ENCODE peak calls at places on chromosomes 6 and 20, in eight cellular contexts. J is NCI-H187 treated with DMSO at 0.1 percent for 48 hours; H is fibroblast of the conjunctiva; K is hepatocyte; D is hypothalamus; Y is stimulated activated CD4-positive, alpha-beta T cell treated with anti-CD3 and anti-CD28 coated beads, Interleukin-12 subunit alpha, Interleukin-12 subunit beta, amount 100 ng/mL, for 48 hours; I is astrocyte of the cerebellum; M is adrenal gland. X is an unnamed sample.

GRCh38 chr6:119671105-119671504 is 321.5 kb upstream of the MAN1A1 start:
- DNase-seq in J (no peak), H (no peak), K (no peak), D (no peak), Y (no peak), I (no peak), M (no peak), X (no peak)

GRCh38 chr6:101181006-101181405 is 212.5 kb upstream of the GRIK2 start:
- DNase-seq in J (no peak), H (no peak), K (no peak), D (no peak), Y (no peak), I (no peak), M (no peak), X (no peak)

GRCh38 chr6:46899636-46900035 is 22.1 kb downstream of the ADGRF5 start:
- DNase-seq in J (no peak), H (no peak), K (no peak), D (no peak), Y (no peak), I (no peak), M (no peak), X (no peak)

GRCh38 chr6:20302168-20302567 is 89.9 kb upstream of the MBOAT1 start:
- DNase-seq in J (no peak), H (no peak), K (no peak), D (no peak), Y (no peak), I (no peak), M (no peak), X (no peak)

GRCh38 chr6:137693737-137694136 is 173.3 kb upstream of the TNFAIP3 start:
- DNase-seq in J (no peak), H (no peak), K (no peak), D (no peak), Y (no peak), I (no peak), M (no peak), X (no peak)

GRCh38 chr6:17601389-17601703 is 1.2 kb downstream of the FAM8A1 start:
- DNase-seq in J (no peak), H (no peak), K (no peak), D (no peak), Y (no peak), I (no peak), M (no peak), X (no peak)

GRCh38 chr6:126210398-126211075 is 129.4 kb upstream of the CENPW start:
- DNase-seq in J (no peak), H (no peak), K (no peak), D (no peak), Y (no peak), I (no peak), M (no peak), X (no peak)

GRCh38 chr20:56371977-56372376 is 13.2 kb downstream of the FAM210B start:
- DNase-seq in J (no peak), H (no peak), K (no peak), D (no peak), Y (no peak), I (no peak), M (no peak), X (no peak)

GRCh38 chr6:28866342-28867077 is 57.3 kb downstream of the TRIM27 start:
- DNase-seq in J (no peak), H (no peak), K (peak), D (peak), Y (peak), I (no peak), M (peak), X (no peak)

GRCh38 chr6:44452725-44453124 is 65.2 kb downstream of the CDC5L start:
- DNase-seq in J (no peak), H (peak), K (no peak), D (no peak), Y (no peak), I (no peak), M (no peak), X (no peak)

GRCh38 chr6:135334169-135334568 is 153.1 kb downstream of the MYB start:
- DNase-seq in J (no peak), H (no peak), K (no peak), D (no peak), Y (no peak), I (no peak), M (no peak), X (no peak)

GRCh38 chr20:48234951-48235350 is 449.7 kb upstream of the SULF2 start:
- DNase-seq in J (no peak), H (no peak), K (no peak), D (no peak), Y (no peak), I (no peak), M (no peak), X (no peak)

GRCh38 chr6:106300944-106301343 is 24.6 kb downstream of the ATG5 start:
- DNase-seq in J (no peak), H (peak), K (peak), D (no peak), Y (no peak), I (peak), M (no peak), X (no peak)

GRCh38 chr6:104705916-104706442 is 153.7 kb downstream of the HACE1 start:
- DNase-seq in J (no peak), H (no peak), K (no peak), D (no peak), Y (no peak), I (no peak), M (no peak), X (no peak)

GRCh38 chr6:14975124-14975815 is 270.6 kb upstream of the JARID2 start:
- DNase-seq in J (no peak), H (no peak), K (no peak), D (no peak), Y (no peak), I (no peak), M (no peak), X (no peak)

GRCh38 chr20:3473944-3474343 is 3.1 kb downstream of the ATRN start:
- DNase-seq in J (peak), H (no peak), K (no peak), D (no peak), Y (no peak), I (no peak), M (no peak), X (no peak)

GRCh38 chr6:33610057-33610456 is 11.1 kb upstream of the ITPR3 start:
- DNase-seq in J (no peak), H (no peak), K (no peak), D (no peak), Y (no peak), I (no peak), M (no peak), X (no peak)

GRCh38 chr6:161029195-161029809 is 37.7 kb downstream of the MAP3K4 start:
- DNase-seq in J (no peak), H (peak), K (no peak), D (no peak), Y (no peak), I (peak), M (no peak), X (no peak)

GRCh38 chr6:1942834-1943233 is 302.6 kb downstream of the GMDS start:
- DNase-seq in J (no peak), H (no peak), K (no peak), D (no peak), Y (no peak), I (no peak), M (no peak), X (no peak)

GRCh38 chr6:142500265-142500786 is 198.5 kb downstream of the ADGRG6 start:
- DNase-seq in J (no peak), H (peak), K (no peak), D (no peak), Y (no peak), I (no peak), M (no peak), X (no peak)

GRCh38 chr6:80636689-80637088 is 530.2 kb downstream of the BCKDHB start:
- DNase-seq in J (no peak), H (no peak), K (no peak), D (no peak), Y (no peak), I (no peak), M (no peak), X (no peak)

GRCh38 chr6:14353263-14353662 is 235.7 kb downstream of the CD83 start:
- DNase-seq in J (no peak), H (no peak), K (no peak), D (no peak), Y (no peak), I (no peak), M (no peak), X (no peak)

GRCh38 chr20:20273281-20273680 is 94.6 kb upstream of the INSM1 start:
- DNase-seq in J (no peak), H (no peak), K (no peak), D (no peak), Y (no peak), I (no peak), M (no peak), X (no peak)

GRCh38 chr20:11891081-11891826 is 26.4 kb upstream of the BTBD3 start:
- DNase-seq in J (no peak), H (no peak), K (peak), D (peak), Y (no peak), I (no peak), M (peak), X (peak)

GRCh38 chr6:113620372-113620771 is 236.8 kb upstream of the MARCKS start:
- DNase-seq in J (no peak), H (no peak), K (no peak), D (no peak), Y (no peak), I (no peak), M (no peak), X (no peak)

GRCh38 chr20:24823176-24823575 is 125.9 kb upstream of the CST7 start:
- DNase-seq in J (no peak), H (no peak), K (no peak), D (no peak), Y (no peak), I (no peak), M (no peak), X (no peak)

GRCh38 chr6:108168501-108168979 is 2.7 kb downstream of the NR2E1 start:
- DNase-seq in J (no peak), H (no peak), K (peak), D (peak), Y (no peak), I (peak), M (no peak), X (no peak)

GRCh38 chr6:23003671-23004598 is 434.6 kb downstream of the HDGFL1 start:
- DNase-seq in J (no peak), H (peak), K (peak), D (no peak), Y (no peak), I (peak), M (no peak), X (no peak)

GRCh38 chr20:31722388-31723281 is at the start of gene BCL2L1:
- DNase-seq in J (no peak), H (peak), K (peak), D (peak), Y (peak), I (no peak), M (peak), X (no peak)

GRCh38 chr6:137849709-137850093 is 17.4 kb upstream of the TNFAIP3 start:
- DNase-seq in J (no peak), H (no peak), K (no peak), D (no peak), Y (no peak), I (no peak), M (no peak), X (no peak)

GRCh38 chr6:16751251-16751946 is 9.9 kb downstream of the ATXN1 start:
- DNase-seq in J (no peak), H (no peak), K (no peak), D (no peak), Y (no peak), I (no peak), M (no peak), X (no peak)

GRCh38 chr6:26202811-26203583 is 115.8 kb downstream of the HFE start:
- DNase-seq in J (no peak), H (no peak), K (no peak), D (no peak), Y (no peak), I (no peak), M (no peak), X (no peak)

GRCh38 chr6:34150766-34151165 is 4.9 kb upstream of the GRM4 start:
- DNase-seq in J (no peak), H (no peak), K (no peak), D (no peak), Y (no peak), I (no peak), M (no peak), X (no peak)

X was measured in GM19239.